ENCODE peak calls at places on chromosomes 1 and 21, in eight cellular contexts. R, T, W, O, I, K, M and U are unnamed samples.

GRCh38 chr1:244154882-244155531 is 103.9 kb downstream of the ZBTB18 start:
- DNase-seq in R (peak), T (no peak), W (no peak), O (no peak), I (peak), K (peak), M (no peak), U (no peak)

GRCh38 chr1:33072707-33073106 is 8.2 kb upstream of the AZIN2 start:
- DNase-seq in R (no peak), T (no peak), W (no peak), O (no peak), I (no peak), K (no peak), M (no peak), U (no peak)

GRCh38 chr21:41775152-41775472 is 8.3 kb upstream of the RIPK4 start:
- DNase-seq in R (no peak), T (no peak), W (no peak), O (no peak), I (no peak), K (no peak), M (no peak), U (no peak)

GRCh38 chr1:220734571-220735326 is 13.4 kb upstream of the MTARC2 start:
- DNase-seq in R (no peak), T (peak), W (no peak), O (no peak), I (no peak), K (no peak), M (peak), U (no peak)

GRCh38 chr1:234921266-234922062 is 207.2 kb downstream of the TOMM20 start:
- DNase-seq in R (no peak), T (no peak), W (no peak), O (no peak), I (no peak), K (no peak), M (peak), U (no peak)

GRCh38 chr1:19376428-19377372 is 64.6 kb downstream of the SLC66A1 start:
- DNase-seq in R (no peak), T (no peak), W (no peak), O (no peak), I (no peak), K (no peak), M (no peak), U (no peak)

GRCh38 chr1:218717611-218718010 is 372.5 kb downstream of the TGFB2 start:
- DNase-seq in R (no peak), T (no peak), W (no peak), O (no peak), I (no peak), K (no peak), M (no peak), U (no peak)

GRCh38 chr1:56709269-56709880 is 64.3 kb downstream of the PRKAA2 start:
- DNase-seq in R (no peak), T (peak), W (no peak), O (no peak), I (no peak), K (peak), M (peak), U (no peak)

GRCh38 chr1:159465191-159465603 is 25.7 kb downstream of the OR10J1 start:
- DNase-seq in R (no peak), T (no peak), W (no peak), O (no peak), I (no peak), K (no peak), M (no peak), U (no peak)

GRCh38 chr1:218336353-218336752 is 8.8 kb upstream of the TGFB2 start:
- DNase-seq in R (no peak), T (peak), W (no peak), O (no peak), I (no peak), K (no peak), M (no peak), U (no peak)

GRCh38 chr1:29962831-29963247 is 726.5 kb downstream of the PTPRU start:
- DNase-seq in R (no peak), T (peak), W (peak), O (no peak), I (no peak), K (no peak), M (no peak), U (no peak)

GRCh38 chr1:105396001-105396400 is 1646.3 kb downstream of the AMY1C start:
- DNase-seq in R (no peak), T (no peak), W (no peak), O (no peak), I (no peak), K (no peak), M (no peak), U (no peak)

GRCh38 chr1:85569122-85569521 is 11.4 kb upstream of the CCN1 start:
- DNase-seq in R (no peak), T (no peak), W (no peak), O (no peak), I (no peak), K (no peak), M (peak), U (no peak)

GRCh38 chr1:78491311-78492071 is 717 bp downstream of the PTGFR start:
- DNase-seq in R (no peak), T (no peak), W (peak), O (peak), I (peak), K (peak), M (peak), U (no peak)

GRCh38 chr1:84605157-84605556 is 30.9 kb upstream of the CTBS start:
- DNase-seq in R (peak), T (no peak), W (no peak), O (no peak), I (no peak), K (no peak), M (no peak), U (no peak)

GRCh38 chr1:178283409-178283808 is 189.5 kb downstream of the RASAL2 start:
- DNase-seq in R (no peak), T (no peak), W (peak), O (no peak), I (no peak), K (peak), M (peak), U (no peak)

GRCh38 chr1:147664206-147664605 is 6.1 kb downstream of the ACP6 start:
- DNase-seq in R (no peak), T (no peak), W (no peak), O (no peak), I (no peak), K (no peak), M (peak), U (no peak)

GRCh38 chr1:170967042-170967910 is 31.9 kb downstream of the MROH9 start:
- DNase-seq in R (no peak), T (peak), W (no peak), O (no peak), I (no peak), K (peak), M (peak), U (no peak)

GRCh38 chr1:244353572-244354091 is 98.1 kb downstream of the ADSS2 start:
- DNase-seq in R (no peak), T (peak), W (peak), O (peak), I (no peak), K (peak), M (peak), U (no peak)

GRCh38 chr1:232979596-232979995 is 29.2 kb downstream of the NTPCR start:
- DNase-seq in R (no peak), T (no peak), W (no peak), O (peak), I (no peak), K (no peak), M (no peak), U (no peak)

GRCh38 chr1:53643061-53643880 is 95.7 kb downstream of the GLIS1 start:
- DNase-seq in R (no peak), T (no peak), W (peak), O (no peak), I (no peak), K (no peak), M (peak), U (no peak)

GRCh38 chr1:228082260-228082974 is at the start of gene ARF1:
- DNase-seq in R (peak), T (peak), W (peak), O (peak), I (peak), K (peak), M (peak), U (peak)
- TF ChIP-seq CTCF in R (peak), T (no peak), W (no peak), O (peak), I (no peak), K (no peak), M (no peak), U (no peak)

GRCh38 chr1:100569888-100570287 is 31.9 kb downstream of the GPR88 start:
- DNase-seq in R (no peak), T (no peak), W (no peak), O (no peak), I (no peak), K (no peak), M (no peak), U (no peak)

GRCh38 chr1:100567062-100567461 is 29.1 kb downstream of the GPR88 start:
- DNase-seq in R (no peak), T (no peak), W (no peak), O (no peak), I (no peak), K (no peak), M (no peak), U (no peak)

GRCh38 chr1:100565533-100565932 is 27.6 kb downstream of the GPR88 start:
- DNase-seq in R (no peak), T (no peak), W (no peak), O (no peak), I (no peak), K (no peak), M (no peak), U (no peak)

GRCh38 chr1:100566300-100566699 is 28.4 kb downstream of the GPR88 start:
- DNase-seq in R (no peak), T (no peak), W (no peak), O (no peak), I (no peak), K (no peak), M (no peak), U (no peak)
- TF ChIP-seq CTCF in R (no peak), T (no peak), W (peak), O (no peak), I (peak), K (no peak), M (no peak), U (no peak)

GRCh38 chr1:94527447-94528031 is 14.0 kb downstream of the F3 start:
- DNase-seq in R (no peak), T (no peak), W (no peak), O (no peak), I (no peak), K (peak), M (peak), U (no peak)

GRCh38 chr1:94529416-94529815 is 12.1 kb downstream of the F3 start:
- DNase-seq in R (no peak), T (no peak), W (no peak), O (no peak), I (no peak), K (no peak), M (peak), U (no peak)

GRCh38 chr1:94526581-94526980 is 15.0 kb downstream of the F3 start:
- DNase-seq in R (no peak), T (no peak), W (no peak), O (no peak), I (no peak), K (no peak), M (peak), U (no peak)

GRCh38 chr1:94528826-94529225 is 12.7 kb downstream of the F3 start:
- DNase-seq in R (no peak), T (no peak), W (no peak), O (no peak), I (no peak), K (no peak), M (peak), U (no peak)

DNA sequence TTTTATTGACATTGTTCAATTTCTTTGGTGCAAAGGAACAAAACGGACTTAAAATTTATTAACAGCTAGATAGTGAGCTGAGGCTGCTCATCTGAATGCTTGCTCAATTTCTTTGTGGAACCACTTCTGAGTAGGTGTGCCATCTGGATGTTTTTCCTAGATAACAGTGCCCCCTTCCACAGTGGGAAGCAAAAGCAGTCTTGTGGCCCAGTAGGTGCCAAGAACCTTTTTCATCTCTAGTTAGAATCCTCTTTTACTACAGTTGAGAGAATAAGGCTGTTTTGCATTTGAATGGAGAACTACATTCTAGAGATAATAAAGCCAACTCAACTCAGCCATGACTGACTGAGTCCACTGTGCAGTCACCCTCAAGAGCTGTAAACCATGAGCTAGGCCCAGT is 13.3 kb downstream of the F3 start:
- DNase-seq in R (no peak), T (no peak), W (no peak), O (no peak), I (no peak), K (peak), M (peak), U (no peak)
- TF ChIP-seq CTCF in R (no peak), T (no peak), W (no peak), O (no peak), I (no peak), K (peak), M (peak), U (no peak)

GRCh38 chr1:18302788-18303413 is 177.8 kb upstream of the KLHDC7A start:
- DNase-seq in R (no peak), T (no peak), W (peak), O (no peak), I (peak), K (peak), M (no peak), U (no peak)
- TF ChIP-seq CTCF in R (no peak), T (peak), W (peak), O (peak), I (peak), K (peak), M (peak), U (no peak)

DNA sequence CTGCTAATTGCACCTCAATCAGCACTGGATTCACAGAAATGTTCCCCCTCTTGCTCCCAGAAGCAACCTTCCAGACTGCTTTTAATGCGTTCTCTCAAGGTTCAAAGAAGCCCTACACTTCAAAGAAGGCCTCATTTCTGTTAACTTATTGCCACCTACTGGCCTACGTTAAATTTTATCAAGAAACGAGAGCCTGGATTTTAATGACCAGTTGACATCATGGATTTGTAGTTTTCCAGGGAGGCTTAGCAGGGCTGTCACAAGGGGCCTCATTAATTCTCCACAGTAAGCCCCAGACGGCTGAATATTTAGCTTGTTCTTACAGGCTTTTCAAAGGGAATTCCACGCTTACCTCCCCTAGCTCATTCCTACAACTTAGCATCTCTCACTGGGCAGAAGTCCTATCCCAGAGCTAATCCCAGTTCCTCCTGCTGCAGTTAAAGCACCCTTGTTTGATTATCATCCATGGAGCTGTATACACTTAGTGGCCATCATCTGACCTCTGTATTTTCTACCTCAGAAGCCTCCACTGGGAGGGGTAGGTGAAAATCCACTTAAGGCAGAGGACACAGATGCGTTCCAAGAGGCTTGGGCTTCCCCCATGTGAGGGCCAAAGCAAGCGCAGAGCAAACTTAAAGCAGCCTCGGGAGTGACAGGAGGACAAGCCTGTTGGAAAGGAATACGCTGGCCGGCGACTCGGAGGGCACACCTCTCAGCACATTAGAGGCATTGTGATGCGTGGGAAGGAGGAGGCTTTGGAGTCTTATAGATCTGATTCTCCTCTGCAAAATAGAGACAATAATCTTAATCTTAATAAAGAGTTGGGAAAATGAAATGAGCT is 32.2 kb upstream of the CYP4X1 start:
- DNase-seq in R (no peak), T (peak), W (peak), O (no peak), I (no peak), K (peak), M (peak), U (no peak)
- TF ChIP-seq CTCF in R (no peak), T (peak), W (peak), O (peak), I (peak), K (peak), M (no peak), U (no peak)

GRCh38 chr1:226441629-226442028 is 33.7 kb upstream of the PARP1 start:
- DNase-seq in R (no peak), T (no peak), W (peak), O (no peak), I (no peak), K (no peak), M (no peak), U (no peak)

GRCh38 chr1:226440512-226440911 is 32.6 kb upstream of the PARP1 start:
- DNase-seq in R (no peak), T (no peak), W (no peak), O (no peak), I (no peak), K (no peak), M (no peak), U (no peak)

GRCh38 chr1:226436855-226437491 is 29.1 kb upstream of the PARP1 start:
- DNase-seq in R (no peak), T (no peak), W (no peak), O (no peak), I (no peak), K (no peak), M (no peak), U (no peak)

GRCh38 chr1:226436472-226436854 is 28.6 kb upstream of the PARP1 start:
- DNase-seq in R (no peak), T (no peak), W (no peak), O (no peak), I (no peak), K (no peak), M (no peak), U (no peak)

DNA sequence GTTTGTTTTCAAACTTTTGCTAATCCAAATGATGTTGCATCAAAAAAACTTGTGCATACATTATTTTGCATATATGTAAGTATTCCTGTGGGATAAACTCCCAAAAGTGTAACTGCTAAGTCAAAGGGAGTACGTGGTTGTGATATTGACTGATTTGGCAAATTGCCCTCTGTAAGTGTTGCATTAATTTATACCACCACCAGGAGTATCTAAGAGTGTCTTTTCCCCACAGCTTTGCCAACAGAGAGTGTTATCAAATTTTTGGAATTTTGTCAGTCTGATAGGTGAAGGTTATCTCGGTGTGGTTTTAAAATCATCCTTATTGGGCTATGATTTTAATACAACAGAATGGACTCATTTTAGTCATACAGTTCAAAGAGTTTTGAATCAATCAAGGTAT is 30.1 kb upstream of the PARP1 start:
- DNase-seq in R (no peak), T (peak), W (no peak), O (no peak), I (no peak), K (peak), M (peak), U (no peak)
- TF ChIP-seq CTCF in R (no peak), T (no peak), W (peak), O (no peak), I (no peak), K (no peak), M (peak), U (no peak)

GRCh38 chr1:110525250-110525597 is 6.2 kb upstream of the KCNA10 start:
- DNase-seq in R (no peak), T (no peak), W (no peak), O (no peak), I (no peak), K (no peak), M (no peak), U (no peak)

GRCh38 chr1:110523011-110523410 is 4.0 kb upstream of the KCNA10 start:
- DNase-seq in R (no peak), T (no peak), W (no peak), O (no peak), I (no peak), K (no peak), M (no peak), U (no peak)

GRCh38 chr1:110529011-110529410 is 10.0 kb upstream of the KCNA10 start:
- DNase-seq in R (no peak), T (no peak), W (no peak), O (no peak), I (no peak), K (no peak), M (no peak), U (no peak)

GRCh38 chr1:110526189-110526588 is 7.2 kb upstream of the KCNA10 start:
- DNase-seq in R (no peak), T (no peak), W (no peak), O (no peak), I (no peak), K (no peak), M (no peak), U (no peak)

GRCh38 chr1:110524311-110525249 is 5.6 kb upstream of the KCNA10 start:
- DNase-seq in R (no peak), T (peak), W (peak), O (no peak), I (peak), K (peak), M (peak), U (no peak)
- TF ChIP-seq CTCF in R (peak), T (peak), W (peak), O (peak), I (peak), K (peak), M (peak), U (peak)

GRCh38 chr1:230858918-230859819 is 9.2 kb downstream of the C1orf198 start:
- DNase-seq in R (no peak), T (no peak), W (no peak), O (no peak), I (peak), K (no peak), M (peak), U (no peak)

GRCh38 chr1:230861970-230862595 is 6.2 kb downstream of the C1orf198 start:
- DNase-seq in R (no peak), T (no peak), W (no peak), O (no peak), I (no peak), K (no peak), M (peak), U (no peak)

GRCh38 chr1:230860617-230861384 is 7.5 kb downstream of the C1orf198 start:
- DNase-seq in R (no peak), T (no peak), W (no peak), O (no peak), I (no peak), K (peak), M (no peak), U (no peak)

GRCh38 chr1:230863449-230863848 is 4.9 kb downstream of the C1orf198 start:
- DNase-seq in R (no peak), T (no peak), W (no peak), O (no peak), I (no peak), K (peak), M (no peak), U (no peak)

DNA sequence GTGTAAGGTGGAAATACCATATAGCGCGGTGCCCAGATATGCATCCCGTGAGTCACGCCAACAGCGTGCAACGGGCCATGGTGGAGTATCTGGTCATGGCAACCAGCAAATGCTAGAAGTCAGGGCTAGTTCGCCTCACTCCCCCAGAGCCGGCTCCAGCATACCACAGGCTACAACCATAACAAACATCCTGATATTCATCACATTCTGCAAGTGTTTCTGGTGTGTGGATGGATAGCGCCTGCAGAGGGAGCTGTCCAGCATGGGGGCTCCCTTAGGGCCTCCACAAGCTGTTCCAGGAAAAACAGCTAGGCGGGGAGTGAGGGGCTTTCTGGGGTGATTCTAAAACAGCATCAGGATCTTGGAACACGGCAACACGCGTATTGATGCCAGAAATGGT is 6.8 kb downstream of the C1orf198 start:
- DNase-seq in R (no peak), T (no peak), W (peak), O (no peak), I (no peak), K (peak), M (no peak), U (no peak)
- TF ChIP-seq CTCF in R (no peak), T (no peak), W (peak), O (peak), I (peak), K (peak), M (peak), U (no peak)